ENCODE peak calls at places on chromosomes 12 and 14, in ten cellular contexts. One of them, this sample, is unnamed.
A peak's percentile ranks its signal among the peaks of the same experiment; 100 is the strongest.

GRCh38 chr14:96098309-96098998 is 59.3 kb downstream of the C14orf132 start:
- DNase-seq in HEK293T: peak; percentile 57
- DNase-seq in stimulated activated CD4-positive, alpha-beta T cell treated with anti-CD3 and anti-CD28 coated beads, Interleukin-12 subunit alpha, Interleukin-12 subunit beta, amount 100 ng/mL, for 48 hours: peak; percentile 6
- DNase-seq in osteocyte: no peak
- DNase-seq in epithelial cell of esophagus: peak; percentile 77
- DNase-seq in NCI-H1092: peak; percentile 74
- DNase-seq in body of pancreas: peak; percentile 43
- DNase-seq in activated T-cell treated with anti-CD3 and anti-CD28 coated beads for 1 hour: no peak
- DNase-seq in AG08395: peak; percentile 76
- DNase-seq in endothelial cell of umbilical vein: peak; percentile 24
- DNase-seq in this sample: peak; percentile 87

GRCh38 chr12:59194794-59195193 is 274.5 kb upstream of the LRIG3 start:
- DNase-seq in stimulated activated CD4-positive, alpha-beta T cell treated with anti-CD3 and anti-CD28 coated beads, Interleukin-12 subunit alpha, Interleukin-12 subunit beta, amount 100 ng/mL, for 48 hours: no peak
- DNase-seq in body of pancreas: no peak
- DNase-seq in osteocyte: no peak
- DNase-seq in activated T-cell treated with anti-CD3 and anti-CD28 coated beads for 1 hour: no peak
- DNase-seq in AG08395: no peak
- DNase-seq in epithelial cell of esophagus: no peak
- DNase-seq in NCI-H1092: no peak
- DNase-seq in endothelial cell of umbilical vein: no peak
- DNase-seq in HEK293T: no peak
- DNase-seq in this sample: no peak

GRCh38 chr14:50741571-50741970 is 73.5 kb upstream of the SAV1 start:
- DNase-seq in osteocyte: no peak
- DNase-seq in activated T-cell treated with anti-CD3 and anti-CD28 coated beads for 1 hour: no peak
- DNase-seq in HEK293T: no peak
- DNase-seq in AG08395: no peak
- DNase-seq in NCI-H1092: no peak
- DNase-seq in epithelial cell of esophagus: peak; percentile 67
- DNase-seq in stimulated activated CD4-positive, alpha-beta T cell treated with anti-CD3 and anti-CD28 coated beads, Interleukin-12 subunit alpha, Interleukin-12 subunit beta, amount 100 ng/mL, for 48 hours: no peak
- DNase-seq in endothelial cell of umbilical vein: peak; percentile 55
- DNase-seq in body of pancreas: no peak
- DNase-seq in this sample: peak; percentile 37

GRCh38 chr12:108629824-108630476 is 3.7 kb downstream of the SELPLG start:
- DNase-seq in HEK293T: peak; percentile 36
- DNase-seq in osteocyte: no peak
- DNase-seq in body of pancreas: no peak
- DNase-seq in endothelial cell of umbilical vein: peak; percentile 70
- DNase-seq in AG08395: peak; percentile 85
- DNase-seq in stimulated activated CD4-positive, alpha-beta T cell treated with anti-CD3 and anti-CD28 coated beads, Interleukin-12 subunit alpha, Interleukin-12 subunit beta, amount 100 ng/mL, for 48 hours: peak; percentile 53
- DNase-seq in epithelial cell of esophagus: peak; percentile 93
- DNase-seq in NCI-H1092: no peak
- DNase-seq in activated T-cell treated with anti-CD3 and anti-CD28 coated beads for 1 hour: no peak
- DNase-seq in this sample: peak; percentile 89

GRCh38 chr12:124663771-124664366 is 96.5 kb upstream of the NCOR2 start:
- DNase-seq in NCI-H1092: no peak
- DNase-seq in endothelial cell of umbilical vein: no peak
- DNase-seq in HEK293T: no peak
- DNase-seq in activated T-cell treated with anti-CD3 and anti-CD28 coated beads for 1 hour: no peak
- DNase-seq in osteocyte: no peak
- DNase-seq in epithelial cell of esophagus: no peak
- DNase-seq in AG08395: no peak
- DNase-seq in body of pancreas: no peak
- DNase-seq in stimulated activated CD4-positive, alpha-beta T cell treated with anti-CD3 and anti-CD28 coated beads, Interleukin-12 subunit alpha, Interleukin-12 subunit beta, amount 100 ng/mL, for 48 hours: no peak
- DNase-seq in this sample: no peak

GRCh38 chr12:103387385-103387784 is 108.4 kb downstream of the C12orf42 start:
- DNase-seq in activated T-cell treated with anti-CD3 and anti-CD28 coated beads for 1 hour: no peak
- DNase-seq in body of pancreas: no peak
- DNase-seq in stimulated activated CD4-positive, alpha-beta T cell treated with anti-CD3 and anti-CD28 coated beads, Interleukin-12 subunit alpha, Interleukin-12 subunit beta, amount 100 ng/mL, for 48 hours: no peak
- DNase-seq in epithelial cell of esophagus: no peak
- DNase-seq in NCI-H1092: peak; percentile 61
- DNase-seq in endothelial cell of umbilical vein: no peak
- DNase-seq in AG08395: no peak
- DNase-seq in HEK293T: no peak
- DNase-seq in osteocyte: no peak
- DNase-seq in this sample: no peak

GRCh38 chr12:43112101-43112661 is 439.8 kb downstream of the ADAMTS20 start:
- DNase-seq in body of pancreas: no peak
- DNase-seq in HEK293T: no peak
- DNase-seq in osteocyte: no peak
- DNase-seq in stimulated activated CD4-positive, alpha-beta T cell treated with anti-CD3 and anti-CD28 coated beads, Interleukin-12 subunit alpha, Interleukin-12 subunit beta, amount 100 ng/mL, for 48 hours: no peak
- DNase-seq in NCI-H1092: no peak
- DNase-seq in epithelial cell of esophagus: no peak
- DNase-seq in endothelial cell of umbilical vein: no peak
- DNase-seq in AG08395: no peak
- DNase-seq in activated T-cell treated with anti-CD3 and anti-CD28 coated beads for 1 hour: no peak
- DNase-seq in this sample: no peak

GRCh38 chr14:71206766-71207371 is 299.6 kb downstream of the PCNX1 start:
- DNase-seq in AG08395: peak; percentile 95
- DNase-seq in stimulated activated CD4-positive, alpha-beta T cell treated with anti-CD3 and anti-CD28 coated beads, Interleukin-12 subunit alpha, Interleukin-12 subunit beta, amount 100 ng/mL, for 48 hours: no peak
- DNase-seq in body of pancreas: peak; percentile 30
- DNase-seq in HEK293T: no peak
- DNase-seq in activated T-cell treated with anti-CD3 and anti-CD28 coated beads for 1 hour: no peak
- DNase-seq in osteocyte: no peak
- DNase-seq in NCI-H1092: no peak
- DNase-seq in epithelial cell of esophagus: peak; percentile 80
- DNase-seq in endothelial cell of umbilical vein: peak; percentile 91
- DNase-seq in this sample: peak; percentile 89

GRCh38 chr14:104549536-104550339 is 29.8 kb upstream of the C14orf180 start:
- DNase-seq in stimulated activated CD4-positive, alpha-beta T cell treated with anti-CD3 and anti-CD28 coated beads, Interleukin-12 subunit alpha, Interleukin-12 subunit beta, amount 100 ng/mL, for 48 hours: no peak
- DNase-seq in activated T-cell treated with anti-CD3 and anti-CD28 coated beads for 1 hour: no peak
- DNase-seq in endothelial cell of umbilical vein: no peak
- DNase-seq in epithelial cell of esophagus: no peak
- DNase-seq in AG08395: no peak
- DNase-seq in NCI-H1092: no peak
- DNase-seq in HEK293T: no peak
- DNase-seq in body of pancreas: no peak
- DNase-seq in osteocyte: peak; percentile 64
- DNase-seq in this sample: no peak

GRCh38 chr14:63295991-63296630 is 22.6 kb downstream of the GPHB5 start:
- DNase-seq in body of pancreas: no peak
- DNase-seq in activated T-cell treated with anti-CD3 and anti-CD28 coated beads for 1 hour: no peak
- DNase-seq in endothelial cell of umbilical vein: peak; percentile 47
- DNase-seq in AG08395: peak; percentile 33
- DNase-seq in NCI-H1092: no peak
- DNase-seq in HEK293T: no peak
- DNase-seq in epithelial cell of esophagus: no peak
- DNase-seq in stimulated activated CD4-positive, alpha-beta T cell treated with anti-CD3 and anti-CD28 coated beads, Interleukin-12 subunit alpha, Interleukin-12 subunit beta, amount 100 ng/mL, for 48 hours: no peak
- DNase-seq in osteocyte: no peak
- DNase-seq in this sample: peak; percentile 27

GRCh38 chr14:83520837-83521236 is 1987.2 kb upstream of the SEL1L start:
- DNase-seq in epithelial cell of esophagus: no peak
- DNase-seq in AG08395: peak; percentile 32
- DNase-seq in endothelial cell of umbilical vein: no peak
- DNase-seq in stimulated activated CD4-positive, alpha-beta T cell treated with anti-CD3 and anti-CD28 coated beads, Interleukin-12 subunit alpha, Interleukin-12 subunit beta, amount 100 ng/mL, for 48 hours: no peak
- DNase-seq in body of pancreas: no peak
- DNase-seq in HEK293T: no peak
- DNase-seq in activated T-cell treated with anti-CD3 and anti-CD28 coated beads for 1 hour: no peak
- DNase-seq in NCI-H1092: no peak
- DNase-seq in osteocyte: no peak
- DNase-seq in this sample: peak; percentile 89

GRCh38 chr14:43765474-43765873 is 741.6 kb downstream of the FSCB start:
- DNase-seq in HEK293T: no peak
- DNase-seq in osteocyte: no peak
- DNase-seq in stimulated activated CD4-positive, alpha-beta T cell treated with anti-CD3 and anti-CD28 coated beads, Interleukin-12 subunit alpha, Interleukin-12 subunit beta, amount 100 ng/mL, for 48 hours: no peak
- DNase-seq in epithelial cell of esophagus: no peak
- DNase-seq in activated T-cell treated with anti-CD3 and anti-CD28 coated beads for 1 hour: no peak
- DNase-seq in body of pancreas: no peak
- DNase-seq in endothelial cell of umbilical vein: no peak
- DNase-seq in NCI-H1092: no peak
- DNase-seq in AG08395: no peak
- DNase-seq in this sample: no peak

GRCh38 chr12:7128681-7129593 is at the start of gene RBP5:
- DNase-seq in osteocyte: no peak
- DNase-seq in NCI-H1092: no peak
- DNase-seq in activated T-cell treated with anti-CD3 and anti-CD28 coated beads for 1 hour: no peak
- DNase-seq in HEK293T: no peak
- DNase-seq in stimulated activated CD4-positive, alpha-beta T cell treated with anti-CD3 and anti-CD28 coated beads, Interleukin-12 subunit alpha, Interleukin-12 subunit beta, amount 100 ng/mL, for 48 hours: no peak
- DNase-seq in AG08395: no peak
- DNase-seq in body of pancreas: no peak
- DNase-seq in endothelial cell of umbilical vein: no peak
- DNase-seq in epithelial cell of esophagus: no peak
- DNase-seq in this sample: no peak

GRCh38 chr14:29222671-29223268 is 456.2 kb downstream of the FOXG1 start:
- DNase-seq in epithelial cell of esophagus: peak; percentile 50
- DNase-seq in stimulated activated CD4-positive, alpha-beta T cell treated with anti-CD3 and anti-CD28 coated beads, Interleukin-12 subunit alpha, Interleukin-12 subunit beta, amount 100 ng/mL, for 48 hours: no peak
- DNase-seq in HEK293T: peak; percentile 32
- DNase-seq in AG08395: peak; percentile 20
- DNase-seq in osteocyte: no peak
- DNase-seq in NCI-H1092: peak; percentile 14
- DNase-seq in activated T-cell treated with anti-CD3 and anti-CD28 coated beads for 1 hour: no peak
- DNase-seq in body of pancreas: no peak
- DNase-seq in endothelial cell of umbilical vein: peak; percentile 44
- DNase-seq in this sample: peak; percentile 83

GRCh38 chr14:33279865-33280264 is 341.2 kb downstream of the NPAS3 start:
- DNase-seq in endothelial cell of umbilical vein: no peak
- DNase-seq in osteocyte: no peak
- DNase-seq in AG08395: no peak
- DNase-seq in HEK293T: no peak
- DNase-seq in epithelial cell of esophagus: no peak
- DNase-seq in activated T-cell treated with anti-CD3 and anti-CD28 coated beads for 1 hour: no peak
- DNase-seq in NCI-H1092: no peak
- DNase-seq in stimulated activated CD4-positive, alpha-beta T cell treated with anti-CD3 and anti-CD28 coated beads, Interleukin-12 subunit alpha, Interleukin-12 subunit beta, amount 100 ng/mL, for 48 hours: no peak
- DNase-seq in body of pancreas: no peak
- DNase-seq in this sample: no peak

This sample was measured in foreskin fibroblast.